ENCODE peak calls at places on chromosome 1, in five cellular contexts. D is HEK293T, R is DND-41, J is chondrocyte, E is cardiac fibroblast. G is an unnamed sample.

GRCh38 chr1:2999138-2999537 is 22.1 kb upstream of the ACTRT2 start:
- DNase-seq in R (no peak), E (no peak), D (no peak), J (no peak), G (no peak)

GRCh38 chr1:185632659-185633428 is 101.3 kb upstream of the HMCN1 start:
- DNase-seq in E (peak), J (no peak), R (no peak), D (no peak), G (no peak)

GRCh38 chr1:177873238-177873637 is 96.6 kb downstream of the SEC16B start:
- DNase-seq in D (no peak), R (no peak), E (peak), J (no peak), G (no peak)

GRCh38 chr1:205179842-205180241 is 31.7 kb downstream of the DSTYK start:
- DNase-seq in D (no peak), E (peak), J (no peak), R (no peak), G (no peak)

GRCh38 chr1:158007949-158008386 is 14.5 kb downstream of the KIRREL1 start:
- DNase-seq in J (no peak), D (no peak), E (no peak), R (no peak), G (no peak)

GRCh38 chr1:110068646-110069301 is 1.7 kb downstream of the ALX3 start:
- DNase-seq in E (no peak), R (no peak), D (no peak), J (no peak), G (no peak)

GRCh38 chr1:234994411-234995295 is 134.0 kb downstream of the TOMM20 start:
- DNase-seq in D (no peak), J (no peak), E (no peak), R (no peak), G (no peak)

GRCh38 chr1:162385280-162385623 is 3.7 kb downstream of the C1orf226 start:
- DNase-seq in E (no peak), J (no peak), D (no peak), R (no peak), G (no peak)

GRCh38 chr1:230581446-230582079 is 60.7 kb upstream of the COG2 start:
- DNase-seq in J (no peak), D (peak), R (no peak), E (no peak), G (no peak)

GRCh38 chr1:221157026-221157761 is 278.0 kb downstream of the HLX start:
- DNase-seq in E (no peak), J (no peak), D (no peak), R (no peak), G (no peak)

GRCh38 chr1:49036700-49037099 is 260.0 kb upstream of the BEND5 start:
- DNase-seq in J (no peak), R (no peak), E (no peak), D (no peak), G (no peak)

GRCh38 chr1:201696217-201696761 is 132.7 kb upstream of the IPO9 start:
- DNase-seq in R (no peak), D (no peak), E (peak), J (no peak), G (no peak)

GRCh38 chr1:26225033-26225831 is 8.8 kb upstream of the CEP85 start:
- DNase-seq in D (no peak), R (no peak), E (peak), J (no peak), G (peak)

GRCh38 chr1:94609619-94610018 is 68.1 kb upstream of the F3 start:
- DNase-seq in D (no peak), E (no peak), R (no peak), J (no peak), G (no peak)

GRCh38 chr1:201468501-201468843 is 516 bp downstream of the PHLDA3 start:
- DNase-seq in D (peak), E (peak), R (peak), J (no peak), G (no peak)

G was measured in T-helper 2 cell.